ENCODE peak calls at places on chromosomes 2 and 18, in four cellular contexts. P is endodermal cell, J is H9, O is colonic mucosa. B is an unnamed sample. For H3K4me1, the result is how much of the 10 kb centered on the place peaks cover.

GRCh38 chr2:74944987-74945782 is 13.3 kb upstream of the POLE4 start:
- DNase-seq in O (no peak), J (no peak), P (no peak), B (no peak)

GRCh38 chr2:231795525-231796327 is 9.5 kb downstream of the COPS7B start:
- DNase-seq in J (no peak), O (peak), P (no peak), B (no peak)

GRCh38 chr2:27018142-27018541 is 14.6 kb upstream of the TMEM214 start:
- DNase-seq in P (no peak), O (no peak), J (no peak), B (no peak)

GRCh38 chr2:128288781-128289180 is 29.9 kb downstream of the HS6ST1 start:
- DNase-seq in J (no peak), P (no peak), O (no peak), B (peak)

GRCh38 chr2:215604631-215605030 is 168.8 kb upstream of the FN1 start:
- DNase-seq in O (no peak), J (no peak), P (no peak), B (no peak)

GRCh38 chr2:132390076-132390475 is 26.5 kb upstream of the GPR39 start:
- DNase-seq in P (no peak), J (no peak), O (no peak), B (no peak)

GRCh38 chr2:191128172-191128910 is 22.5 kb downstream of the STAT4 start:
- DNase-seq in O (no peak), P (no peak), J (no peak), B (no peak)

GRCh38 chr2:64913357-64913869 is 75.8 kb upstream of the SLC1A4 start:
- DNase-seq in J (peak), O (peak), P (peak), B (no peak)

GRCh38 chr18:8706981-8707940 is 1.9 kb downstream of the MTCL1 start:
- DNase-seq in P (peak), J (peak), O (no peak), B (peak)

GRCh38 chr18:55794288-55795052 is 206.5 kb upstream of the TCF4 start:
- DNase-seq in P (no peak), J (no peak), O (no peak), B (no peak)

GRCh38 chr18:50432915-50433314 is 58.1 kb downstream of the SKA1 start:
- DNase-seq in P (no peak), J (no peak), O (no peak), B (no peak)

GRCh38 chr18:58965930-58966662 is 101.4 kb downstream of the ZNF532 start:
- DNase-seq in O (no peak), J (no peak), P (no peak), B (no peak)

GRCh38 chr18:500556-501405 is at the start of gene COLEC12:
- DNase-seq in O (no peak), P (peak), J (no peak), B (no peak)

GRCh38 chr2:42905341-42906114 is 113.1 kb upstream of the HAAO start:
- DNase-seq in P (peak), O (no peak), J (no peak), B (no peak)

GRCh38 chr2:119323459-119323858 is 43.2 kb downstream of the C2orf76 start:
- DNase-seq in J (no peak), P (no peak), O (no peak), B (no peak)

GRCh38 chr2:147715807-147716206 is 129.0 kb upstream of the ACVR2A start:
- DNase-seq in O (no peak), J (no peak), P (no peak), B (no peak)

GRCh38 chr2:72694715-72695496 is 130.9 kb downstream of the EXOC6B start:
- DNase-seq in O (peak), P (peak), J (no peak), B (no peak)

GRCh38 chr2:241859436-241860183 is 916 bp upstream of the PDCD1 start:
- DNase-seq in J (no peak), O (peak), P (peak), B (peak)

GRCh38 chr2:156340818-156341481 is 8.4 kb upstream of the NR4A2 start:
- DNase-seq in P (peak), O (no peak), J (no peak), B (no peak)

GRCh38 chr2:127580167-127581049 is 44.9 kb downstream of the MYO7B start:
- DNase-seq in J (no peak), O (no peak), P (peak), B (no peak)

GRCh38 chr2:27191107-27191829 is 20.6 kb upstream of the ATRAID start:
- DNase-seq in O (peak), P (peak), J (peak), B (no peak)

GRCh38 chr2:40734797-40735196 is 282.9 kb upstream of the SLC8A1 start:
- DNase-seq in J (no peak), O (no peak), P (no peak), B (no peak)

GRCh38 chr2:67600946-67601345 is 203.8 kb downstream of the ETAA1 start:
- DNase-seq in P (no peak), J (no peak), O (no peak), B (no peak)

GRCh38 chr2:17867133-17867532 is 11.3 kb upstream of the KCNS3 start:
- DNase-seq in J (no peak), P (no peak), O (no peak), B (no peak)

GRCh38 chr2:59920961-59921360 is 632.5 kb downstream of the BCL11A start:
- DNase-seq in O (no peak), J (no peak), P (no peak), B (no peak)

GRCh38 chr2:173249661-173250641 is 104.7 kb upstream of the CDCA7 start:
- DNase-seq in O (no peak), P (no peak), J (no peak), B (no peak)

GRCh38 chr2:57880446-57880845 is 166.2 kb upstream of the VRK2 start:
- DNase-seq in O (no peak), P (no peak), J (no peak), B (no peak)

GRCh38 chr2:101766871-101767739 is 69.6 kb downstream of the MAP4K4 start:
- DNase-seq in O (no peak), J (no peak), P (peak), B (no peak)

GRCh38 chr2:225556461-225556860 is 157.0 kb downstream of the NYAP2 start:
- DNase-seq in P (no peak), J (no peak), O (no peak), B (no peak)

GRCh38 chr2:12948231-12948962 is 231.7 kb downstream of the TRIB2 start:
- DNase-seq in J (no peak), O (no peak), P (peak), B (no peak)

GRCh38 chr2:44477657-44478414 is 116.1 kb downstream of the CAMKMT start:
- DNase-seq in O (no peak), P (no peak), J (no peak), B (no peak)

GRCh38 chr2:31535753-31536152 is 45.0 kb downstream of the SRD5A2 start:
- DNase-seq in O (no peak), J (no peak), P (no peak), B (no peak)

GRCh38 chr2:8409461-8410260 is 272.2 kb upstream of the ID2 start:
- DNase-seq in J (no peak), O (no peak), P (no peak), B (no peak)

GRCh38 chr2:109322646-109323045 is 193.6 kb downstream of the SH3RF3 start:
- DNase-seq in O (no peak), P (no peak), J (no peak), B (no peak)
- H3K4me1 ChIP-seq in O (under half), P (under half), J (under half), B (under half)

GRCh38 chr2:176931588-176932563 is 280.7 kb upstream of the HNRNPA3 start:
- DNase-seq in O (no peak), P (no peak), J (no peak), B (no peak)
- H3K9ac ChIP-seq in O (no peak), P (no peak), J (no peak), B (no peak)

GRCh38 chr2:69495008-69495407 is 57.8 kb upstream of the NFU1 start:
- DNase-seq in J (no peak), O (no peak), P (no peak), B (no peak)

GRCh38 chr2:69490486-69490885 is 53.3 kb upstream of the NFU1 start:
- DNase-seq in P (no peak), J (no peak), O (no peak), B (no peak)

GRCh38 chr2:69493268-69493667 is 56.0 kb upstream of the NFU1 start:
- DNase-seq in P (no peak), O (peak), J (peak), B (no peak)

GRCh38 chr2:69491864-69492263 is 54.6 kb upstream of the NFU1 start:
- DNase-seq in P (no peak), O (no peak), J (no peak), B (no peak)

DNA sequence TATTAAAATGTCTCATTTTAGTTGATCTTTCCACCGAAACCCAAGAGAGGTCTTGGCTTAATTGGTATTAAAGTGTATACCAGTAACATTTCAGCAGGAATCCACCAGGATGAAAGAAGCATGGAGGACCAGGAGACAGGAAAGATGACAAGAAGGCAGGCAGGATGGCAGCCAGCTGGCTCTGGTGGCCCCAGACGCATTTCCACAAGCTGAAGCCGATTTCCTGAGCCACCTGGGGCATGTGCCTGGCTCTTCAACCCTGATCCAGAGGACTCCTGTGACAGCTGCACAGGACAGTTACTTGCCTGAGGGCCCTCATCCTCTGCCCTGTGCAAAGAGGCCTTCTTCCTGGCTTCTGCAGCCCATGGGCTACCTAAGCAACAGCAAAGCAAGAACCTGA is 56.9 kb upstream of the NFU1 start:
- DNase-seq in P (no peak), O (no peak), J (no peak), B (no peak)
- H3K27ac ChIP-seq in P (no peak), O (no peak), J (no peak), B (no peak)

GRCh38 chr2:239576784-239577183 is 176.0 kb upstream of the HDAC4 start:
- DNase-seq in P (no peak), O (no peak), J (no peak), B (peak)
- H3K4me1 ChIP-seq in P (under half), O (under half), J (under half), B (under half)

DNA sequence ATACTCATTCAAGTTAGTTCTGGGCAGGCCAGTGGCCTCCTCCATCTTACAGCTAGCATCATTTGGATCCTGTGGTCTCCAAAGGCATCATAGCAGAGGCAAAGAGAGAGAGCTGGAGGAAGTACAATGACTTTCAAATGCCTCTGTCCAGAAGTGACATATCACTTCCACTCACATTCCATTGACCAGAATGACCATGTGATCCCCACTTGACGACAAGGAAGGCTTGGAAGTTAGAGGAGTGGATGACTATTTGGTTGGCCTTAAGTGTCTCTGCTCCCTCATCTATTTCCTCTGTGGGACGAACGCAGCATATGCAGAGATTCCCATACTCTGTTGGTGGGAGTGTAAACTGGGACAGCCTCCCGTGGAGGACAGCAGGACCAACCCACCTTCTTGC is 27.8 kb upstream of the MLPH start:
- DNase-seq in P (no peak), O (no peak), J (no peak), B (no peak)
- H3K9ac ChIP-seq in P (no peak), O (no peak), J (no peak), B (no peak)

DNA sequence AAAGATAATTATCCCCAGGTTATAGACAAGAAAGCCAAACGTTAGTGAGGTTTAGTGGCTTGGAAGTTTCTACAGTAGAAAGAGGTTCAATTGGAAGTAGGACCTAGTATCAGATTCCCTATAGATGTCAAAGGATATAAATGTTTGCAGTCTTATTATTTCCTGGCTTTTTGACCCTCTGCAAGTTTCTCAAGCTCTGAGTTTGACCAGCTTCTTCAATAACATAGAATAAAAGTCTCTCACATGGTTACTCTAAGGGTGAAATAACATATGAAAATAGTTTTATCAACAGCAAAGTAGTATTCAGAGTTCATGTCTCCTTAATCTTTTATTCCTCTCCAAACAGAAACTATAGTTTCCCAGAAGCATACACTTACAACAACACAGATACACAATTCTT is 132.9 kb upstream of the RND3 start:
- DNase-seq in J (no peak), P (no peak), O (no peak), B (no peak)
- H3K27ac ChIP-seq in J (no peak), P (no peak), O (no peak), B (no peak)

GRCh38 chr2:37798315-37799005 is 126.6 kb upstream of the RMDN2 start:
- DNase-seq in O (no peak), J (no peak), P (no peak), B (no peak)
- H3K4me1 ChIP-seq in O (under half), J (under half), P (under half), B (under half)

B was measured in kidney.